ENCODE peak calls at places on chromosome X, in six cellular contexts. One of them, this sample, is unnamed. For H3K4me1, the result is how much of the 10 kb centered on the place peaks cover.

GRCh38 chrX:54530358-54530900 is 410 bp downstream of the GNL3L start:
- DNase-seq in transverse colon: no peak
- DNase-seq in HCT116: no peak
- DNase-seq in A549: no peak
- DNase-seq in tibial nerve: peak
- DNase-seq in uterus: no peak
- DNase-seq in this sample: peak

GRCh38 chrX:134849390-134849789 is 141.4 kb upstream of the SMIM10 start:
- DNase-seq in transverse colon: no peak
- DNase-seq in HCT116: no peak
- DNase-seq in A549: no peak
- DNase-seq in tibial nerve: no peak
- DNase-seq in uterus: no peak
- DNase-seq in this sample: no peak

GRCh38 chrX:28498658-28499057 is 88.6 kb upstream of the IL1RAPL1 start:
- DNase-seq in transverse colon: no peak
- DNase-seq in HCT116: peak
- DNase-seq in A549: no peak
- DNase-seq in tibial nerve: no peak
- DNase-seq in uterus: no peak
- DNase-seq in this sample: no peak

GRCh38 chrX:27966492-27966891 is 14.8 kb downstream of the DCAF8L1 start:
- DNase-seq in transverse colon: no peak
- DNase-seq in HCT116: no peak
- DNase-seq in A549: peak
- DNase-seq in tibial nerve: no peak
- DNase-seq in uterus: no peak
- DNase-seq in this sample: no peak

GRCh38 chrX:11886745-11887144 is 128.7 kb downstream of the MSL3 start:
- DNase-seq in transverse colon: no peak
- DNase-seq in HCT116: no peak
- DNase-seq in A549: peak
- DNase-seq in tibial nerve: no peak
- DNase-seq in uterus: no peak
- DNase-seq in this sample: no peak

GRCh38 chrX:134148293-134148692 is 88.7 kb upstream of the CCDC160 start:
- DNase-seq in transverse colon: no peak
- DNase-seq in HCT116: no peak
- DNase-seq in A549: no peak
- DNase-seq in tibial nerve: no peak
- DNase-seq in uterus: no peak
- DNase-seq in this sample: no peak

GRCh38 chrX:18348047-18348446 is 6.4 kb downstream of the SCML2 start:
- DNase-seq in transverse colon: no peak
- DNase-seq in HCT116: no peak
- DNase-seq in A549: no peak
- DNase-seq in tibial nerve: no peak
- DNase-seq in uterus: no peak
- DNase-seq in this sample: no peak

GRCh38 chrX:145405012-145405411 is 157.7 kb downstream of the SPANXN1 start:
- DNase-seq in transverse colon: no peak
- DNase-seq in HCT116: peak
- DNase-seq in A549: peak
- DNase-seq in tibial nerve: peak
- DNase-seq in uterus: no peak
- DNase-seq in this sample: no peak

GRCh38 chrX:46836701-46837542 is at the start of gene RP2:
- DNase-seq in transverse colon: peak
- DNase-seq in HCT116: peak
- DNase-seq in A549: peak
- DNase-seq in tibial nerve: peak
- DNase-seq in uterus: peak
- DNase-seq in this sample: peak

GRCh38 chrX:46770817-46771163 is 11.9 kb upstream of the SLC9A7 start:
- DNase-seq in transverse colon: no peak
- DNase-seq in HCT116: no peak
- DNase-seq in A549: peak
- DNase-seq in tibial nerve: no peak
- DNase-seq in uterus: no peak
- DNase-seq in this sample: no peak

GRCh38 chrX:150080497-150080896 is 142.2 kb upstream of the EOLA2 start:
- DNase-seq in transverse colon: no peak
- DNase-seq in HCT116: no peak
- DNase-seq in A549: no peak
- DNase-seq in tibial nerve: no peak
- DNase-seq in uterus: no peak
- DNase-seq in this sample: no peak

GRCh38 chrX:10158279-10158939 is 1.6 kb downstream of the CLCN4 start:
- DNase-seq in transverse colon: no peak
- DNase-seq in HCT116: no peak
- DNase-seq in A549: no peak
- DNase-seq in tibial nerve: no peak
- DNase-seq in uterus: no peak
- DNase-seq in this sample: peak

GRCh38 chrX:124862304-124862703 is 457.4 kb upstream of the TEX13C start:
- DNase-seq in transverse colon: no peak
- DNase-seq in HCT116: no peak
- DNase-seq in A549: no peak
- DNase-seq in tibial nerve: no peak
- DNase-seq in uterus: no peak
- DNase-seq in this sample: no peak

GRCh38 chrX:32597777-32598176 is 613.6 kb downstream of the DMD start:
- DNase-seq in transverse colon: no peak
- DNase-seq in HCT116: no peak
- DNase-seq in A549: no peak
- DNase-seq in tibial nerve: no peak
- DNase-seq in uterus: no peak
- DNase-seq in this sample: no peak

GRCh38 chrX:107826286-107827136 is 845 bp downstream of the MID2 start:
- DNase-seq in transverse colon: peak
- DNase-seq in HCT116: no peak
- DNase-seq in A549: peak
- DNase-seq in tibial nerve: peak
- DNase-seq in uterus: peak
- DNase-seq in this sample: peak

GRCh38 chrX:129980043-129980442 is 2.4 kb upstream of the BCORL1 start:
- DNase-seq in transverse colon: peak
- DNase-seq in HCT116: no peak
- DNase-seq in A549: no peak
- DNase-seq in tibial nerve: peak
- DNase-seq in uterus: peak
- DNase-seq in this sample: peak

GRCh38 chrX:27590044-27590443 is at the start of gene DCAF8L2:
- DNase-seq in transverse colon: no peak
- DNase-seq in HCT116: no peak
- DNase-seq in A549: no peak
- DNase-seq in tibial nerve: no peak
- DNase-seq in uterus: no peak
- DNase-seq in this sample: no peak

GRCh38 chrX:78687586-78687985 is 28.5 kb upstream of the RTL3 start:
- DNase-seq in transverse colon: no peak
- DNase-seq in HCT116: no peak
- DNase-seq in A549: no peak
- DNase-seq in tibial nerve: no peak
- DNase-seq in uterus: no peak
- DNase-seq in this sample: no peak

GRCh38 chrX:108165349-108166111 is 74.0 kb downstream of the ATG4A start:
- DNase-seq in transverse colon: no peak
- DNase-seq in HCT116: peak
- DNase-seq in A549: peak
- DNase-seq in tibial nerve: no peak
- DNase-seq in uterus: peak
- DNase-seq in this sample: peak

GRCh38 chrX:105136786-105137185 is 83.7 kb downstream of the TEX13A start:
- DNase-seq in transverse colon: no peak
- DNase-seq in HCT116: no peak
- DNase-seq in A549: no peak
- DNase-seq in tibial nerve: no peak
- DNase-seq in uterus: no peak
- DNase-seq in this sample: no peak
- H3K27ac ChIP-seq in transverse colon: no peak
- H3K27ac ChIP-seq in HCT116: no peak
- H3K27ac ChIP-seq in A549: no peak
- H3K27ac ChIP-seq in tibial nerve: no peak
- H3K27ac ChIP-seq in uterus: no peak
- H3K27ac ChIP-seq in this sample: no peak

GRCh38 chrX:132407704-132408103 is 81.1 kb downstream of the MBNL3 start:
- DNase-seq in transverse colon: no peak
- DNase-seq in HCT116: no peak
- DNase-seq in A549: no peak
- DNase-seq in tibial nerve: no peak
- DNase-seq in uterus: no peak
- DNase-seq in this sample: no peak

GRCh38 chrX:132404266-132404665 is 84.6 kb downstream of the MBNL3 start:
- DNase-seq in transverse colon: no peak
- DNase-seq in HCT116: no peak
- DNase-seq in A549: no peak
- DNase-seq in tibial nerve: no peak
- DNase-seq in uterus: no peak
- DNase-seq in this sample: no peak

GRCh38 chrX:132409780-132410556 is 78.9 kb downstream of the MBNL3 start:
- DNase-seq in transverse colon: no peak
- DNase-seq in HCT116: no peak
- DNase-seq in A549: no peak
- DNase-seq in tibial nerve: no peak
- DNase-seq in uterus: no peak
- DNase-seq in this sample: no peak

GRCh38 chrX:132401935-132402334 is 86.9 kb downstream of the MBNL3 start:
- DNase-seq in transverse colon: no peak
- DNase-seq in HCT116: no peak
- DNase-seq in A549: no peak
- DNase-seq in tibial nerve: no peak
- DNase-seq in uterus: no peak
- DNase-seq in this sample: no peak

DNA sequence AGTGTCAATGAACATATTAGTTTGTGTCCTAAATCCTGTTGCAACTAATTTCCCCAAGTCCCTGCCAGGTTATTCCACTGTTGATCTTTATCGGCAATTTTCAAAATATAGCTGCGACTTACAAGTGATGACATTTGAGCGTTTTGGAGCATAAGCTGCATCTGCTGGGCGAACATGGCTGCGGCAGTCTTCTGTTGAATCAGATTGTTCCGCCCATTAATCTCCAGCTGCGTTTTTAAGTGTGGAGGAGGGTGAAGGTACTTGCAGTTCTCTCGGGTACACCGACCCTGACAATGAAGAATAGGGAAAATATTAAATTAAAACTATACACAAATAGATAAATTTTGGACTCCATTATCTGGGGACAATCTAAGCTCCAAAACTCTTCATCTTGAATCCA is 82.7 kb downstream of the MBNL3 start:
- DNase-seq in transverse colon: no peak
- DNase-seq in HCT116: no peak
- DNase-seq in A549: no peak
- DNase-seq in tibial nerve: no peak
- DNase-seq in uterus: no peak
- DNase-seq in this sample: no peak
- H3K4me1 ChIP-seq in transverse colon: under half
- H3K4me1 ChIP-seq in HCT116: under half
- H3K4me1 ChIP-seq in A549: under half
- H3K4me1 ChIP-seq in tibial nerve: under half
- H3K4me1 ChIP-seq in uterus: under half
- H3K4me1 ChIP-seq in this sample: under half

GRCh38 chrX:43654431-43655150 is 1.5 kb upstream of the MAOA start:
- DNase-seq in transverse colon: peak
- DNase-seq in HCT116: peak
- DNase-seq in A549: peak
- DNase-seq in tibial nerve: peak
- DNase-seq in uterus: peak
- DNase-seq in this sample: peak

GRCh38 chrX:43661521-43662240 is 5.6 kb downstream of the MAOA start:
- DNase-seq in transverse colon: no peak
- DNase-seq in HCT116: no peak
- DNase-seq in A549: no peak
- DNase-seq in tibial nerve: peak
- DNase-seq in uterus: peak
- DNase-seq in this sample: no peak

GRCh38 chrX:43655151-43655676 is 885 bp upstream of the MAOA start:
- DNase-seq in transverse colon: peak
- DNase-seq in HCT116: no peak
- DNase-seq in A549: peak
- DNase-seq in tibial nerve: peak
- DNase-seq in uterus: peak
- DNase-seq in this sample: peak

DNA sequence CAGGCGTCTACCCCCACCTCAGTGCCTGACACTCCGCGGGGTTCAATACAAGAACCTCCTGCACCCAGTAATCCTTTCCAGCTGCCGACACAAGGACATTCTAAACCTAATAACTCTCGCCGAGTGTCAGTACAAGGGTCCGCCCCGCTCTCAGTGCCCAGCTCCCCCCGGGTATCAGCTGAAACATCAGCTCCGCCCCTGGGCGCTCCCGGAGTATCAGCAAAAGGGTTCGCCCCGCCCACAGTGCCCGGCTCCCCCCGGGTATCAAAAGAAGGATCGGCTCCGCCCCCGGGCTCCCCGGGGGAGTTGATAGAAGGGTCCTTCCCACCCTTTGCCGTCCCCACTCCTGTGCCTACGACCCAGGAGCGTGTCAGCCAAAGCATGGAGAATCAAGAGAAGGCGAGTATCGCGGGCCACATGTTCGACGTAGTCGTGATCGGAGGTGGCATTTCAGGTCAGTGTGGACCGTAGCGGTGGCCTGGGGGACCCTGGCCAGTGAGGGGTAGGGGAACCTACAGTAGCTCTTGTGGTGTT is at the start of gene MAOA:
- DNase-seq in transverse colon: peak
- DNase-seq in HCT116: no peak
- DNase-seq in A549: no peak
- DNase-seq in tibial nerve: peak
- DNase-seq in uterus: peak
- DNase-seq in this sample: peak
- TF ChIP-seq POLR2A in transverse colon: peak
- TF ChIP-seq POLR2A in HCT116: no peak
- TF ChIP-seq POLR2A in A549: no peak
- TF ChIP-seq POLR2A in tibial nerve: no peak
- TF ChIP-seq POLR2A in uterus: peak
- TF ChIP-seq POLR2A in this sample: peak

DNA sequence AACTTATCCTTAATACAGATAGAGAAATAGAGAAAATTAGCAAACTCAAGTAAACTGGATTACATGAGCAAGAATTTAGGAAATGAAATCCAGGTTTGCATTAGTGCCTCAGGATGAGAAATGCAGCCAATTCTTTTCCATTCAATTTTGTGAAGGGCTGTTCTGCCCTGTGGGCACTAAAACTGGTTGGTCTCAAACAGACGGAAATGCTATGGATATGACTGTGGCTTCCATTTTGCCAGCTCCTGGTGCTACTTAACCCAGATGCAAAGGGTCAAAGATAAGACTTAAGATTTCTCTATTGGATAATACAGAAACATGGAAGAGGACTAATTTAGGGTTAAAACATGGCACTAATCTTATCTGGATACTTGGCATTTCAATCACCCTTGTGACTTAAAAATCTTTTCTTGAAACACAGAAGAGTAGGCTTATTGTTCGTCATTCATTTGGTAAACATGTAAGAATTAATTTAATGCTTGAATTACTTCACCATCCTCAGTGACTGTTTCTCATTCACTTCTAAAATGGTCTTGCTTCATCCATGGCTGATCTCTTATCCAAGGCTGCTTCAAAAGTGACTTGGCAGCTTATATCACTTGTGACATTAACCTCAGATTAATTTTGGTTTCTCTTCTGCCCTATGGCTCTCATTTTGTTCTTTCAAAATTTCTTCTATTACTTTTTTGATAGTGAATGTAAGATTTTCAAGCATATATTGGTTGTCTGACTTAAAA is 1008.7 kb downstream of the GLUD2 start:
- DNase-seq in transverse colon: no peak
- DNase-seq in HCT116: no peak
- DNase-seq in A549: no peak
- DNase-seq in tibial nerve: no peak
- DNase-seq in uterus: no peak
- DNase-seq in this sample: no peak
- H3K27ac ChIP-seq in transverse colon: no peak
- H3K27ac ChIP-seq in HCT116: no peak
- H3K27ac ChIP-seq in A549: no peak
- H3K27ac ChIP-seq in tibial nerve: no peak
- H3K27ac ChIP-seq in uterus: no peak
- H3K27ac ChIP-seq in this sample: no peak